ENCODE peak calls at places on chromosomes 16 and 17, in nine cellular contexts. W is CD8-positive, alpha-beta T cell; U is transverse colon; P is H9; Y is testis; X is GM12878; E is AG04450; H is tibial artery; B is hepatocyte. M is an unnamed sample. For H3K27me3, the result is how much of the 10 kb centered on the place peaks cover.

GRCh38 chr17:35087731-35088646 is 24.5 kb upstream of the RFFL start:
- DNase-seq in U (peak), Y (peak), B (peak), X (no peak), P (no peak), E (no peak), W (no peak), H (peak), M (peak)

GRCh38 chr16:30456302-30456701 is 10.6 kb upstream of the SEPHS2 start:
- DNase-seq in E (no peak), Y (no peak), B (no peak), H (no peak), W (no peak), X (no peak), U (no peak), P (no peak), M (no peak)

GRCh38 chr17:6101706-6102105 is 31.5 kb downstream of the WSCD1 start:
- DNase-seq in W (no peak), E (no peak), Y (no peak), P (no peak), U (no peak), B (no peak), H (peak), X (no peak), M (no peak)

GRCh38 chr16:12511708-12512107 is 292.0 kb downstream of the CPPED1 start:
- DNase-seq in B (no peak), X (no peak), E (no peak), P (no peak), Y (no peak), H (no peak), U (no peak), W (no peak), M (no peak)

GRCh38 chr17:40577611-40578065 is 12.4 kb upstream of the CCR7 start:
- DNase-seq in W (no peak), X (peak), Y (no peak), P (no peak), H (peak), B (no peak), U (no peak), E (no peak), M (no peak)

GRCh38 chr17:81870155-81870977 is 771 bp downstream of the ARHGDIA start:
- DNase-seq in X (no peak), B (peak), P (peak), E (no peak), W (no peak), Y (peak), H (no peak), U (peak), M (peak)

GRCh38 chr17:77909816-77910215 is 48.7 kb upstream of the TNRC6C start:
- DNase-seq in B (no peak), X (no peak), Y (no peak), P (no peak), W (no peak), U (no peak), E (no peak), H (no peak), M (no peak)

GRCh38 chr17:45224671-45225050 is 3.0 kb downstream of the FMNL1 start:
- DNase-seq in B (no peak), X (no peak), U (no peak), P (no peak), Y (no peak), E (no peak), W (no peak), H (no peak), M (peak)

GRCh38 chr16:49216593-49216992 is 65.0 kb downstream of the CBLN1 start:
- DNase-seq in U (no peak), E (no peak), Y (no peak), W (no peak), H (no peak), X (no peak), P (peak), B (peak), M (no peak)

GRCh38 chr17:16281351-16281750 is 64.3 kb downstream of the PIGL start:
- DNase-seq in P (no peak), H (no peak), B (no peak), W (no peak), Y (no peak), U (no peak), E (peak), X (no peak), M (no peak)

GRCh38 chr16:24255446-24256352 is at the start of gene CACNG3:
- DNase-seq in E (no peak), P (peak), W (no peak), X (no peak), H (no peak), U (peak), Y (peak), B (peak), M (no peak)

GRCh38 chr17:19378416-19379293 is at the start of gene MAPK7:
- DNase-seq in P (no peak), E (no peak), X (no peak), H (peak), U (peak), W (no peak), Y (no peak), B (peak), M (peak)

GRCh38 chr16:27712251-27712711 is 162.3 kb downstream of the KATNIP start:
- DNase-seq in U (no peak), P (peak), W (no peak), E (no peak), H (no peak), Y (no peak), B (no peak), X (no peak), M (peak)

GRCh38 chr17:234163-235047 is 53.0 kb upstream of the DOC2B start:
- DNase-seq in E (no peak), B (no peak), U (peak), W (no peak), H (peak), X (no peak), P (no peak), Y (no peak), M (no peak)

GRCh38 chr17:35486920-35487727 is 38.6 kb upstream of the SLFN13 start:
- DNase-seq in X (peak), B (peak), P (no peak), H (no peak), E (peak), W (peak), U (peak), Y (no peak), M (no peak)

GRCh38 chr17:29621751-29622194 is 939 bp downstream of the CORO6 start:
- DNase-seq in H (peak), P (no peak), X (no peak), W (no peak), Y (no peak), U (no peak), B (no peak), E (no peak), M (no peak)

GRCh38 chr16:68072038-68072695 is 13.0 kb upstream of the NFATC3 start:
- DNase-seq in B (peak), E (no peak), X (no peak), P (no peak), H (no peak), W (no peak), Y (peak), U (peak), M (no peak)

GRCh38 chr16:1746693-1747195 is 24.6 kb downstream of the NME3 start:
- DNase-seq in U (no peak), X (no peak), H (no peak), Y (no peak), B (no peak), P (no peak), W (no peak), E (no peak), M (no peak)

GRCh38 chr16:1871974-1872635 is at the start of gene MEIOB:
- DNase-seq in W (no peak), U (peak), X (no peak), Y (peak), P (peak), B (peak), H (no peak), E (no peak), M (peak)

GRCh38 chr17:18377437-18378204 is at the start of gene EVPLL:
- DNase-seq in Y (no peak), H (no peak), P (peak), W (no peak), X (no peak), U (peak), E (no peak), B (no peak), M (peak)

GRCh38 chr17:38701504-38702165 is 3.4 kb upstream of the MLLT6 start:
- DNase-seq in P (no peak), E (no peak), B (peak), Y (peak), X (peak), W (peak), U (peak), H (no peak), M (peak)

GRCh38 chr17:77356690-77357201 is 216.0 kb downstream of the SEC14L1 start:
- DNase-seq in E (no peak), X (no peak), Y (peak), P (no peak), W (no peak), B (peak), U (no peak), H (no peak), M (peak)

GRCh38 chr16:9895817-9896216 is 286.4 kb downstream of the GRIN2A start:
- DNase-seq in P (no peak), X (no peak), E (no peak), H (no peak), W (no peak), U (no peak), Y (no peak), B (no peak), M (no peak)

GRCh38 chr17:4394208-4395110 is 28.0 kb upstream of the UBE2G1 start:
- DNase-seq in Y (no peak), E (no peak), B (no peak), P (no peak), U (no peak), H (no peak), X (no peak), W (no peak), M (no peak)

GRCh38 chr17:78957076-78957475 is 22.6 kb downstream of the LGALS3BP start:
- DNase-seq in B (no peak), P (no peak), Y (no peak), H (no peak), E (no peak), U (no peak), W (no peak), X (no peak), M (no peak)

GRCh38 chr16:9159839-9160550 is 68.6 kb downstream of the HAPSTR1 start:
- DNase-seq in H (no peak), E (peak), X (peak), Y (peak), U (peak), W (no peak), P (peak), B (peak), M (no peak)

GRCh38 chr16:8847623-8848022 is 21.2 kb downstream of the CARHSP1 start:
- DNase-seq in B (peak), E (no peak), U (no peak), P (peak), W (no peak), X (no peak), Y (no peak), H (no peak), M (no peak)

GRCh38 chr16:67528870-67529638 is 425 bp downstream of the RIPOR1 start:
- DNase-seq in Y (no peak), B (peak), H (no peak), W (no peak), U (peak), E (no peak), X (no peak), P (no peak), M (peak)

GRCh38 chr16:57531253-57531575 is 5.2 kb downstream of the CCDC102A start:
- DNase-seq in U (no peak), H (no peak), E (no peak), W (no peak), X (no peak), P (no peak), Y (peak), B (no peak), M (peak)

GRCh38 chr16:9042943-9043680 is 48.3 kb upstream of the HAPSTR1 start:
- DNase-seq in X (no peak), W (no peak), H (no peak), U (no peak), Y (no peak), P (no peak), E (peak), B (no peak), M (no peak)

GRCh38 chr16:68445458-68445857 is 2.9 kb downstream of the SMPD3 start:
- DNase-seq in Y (peak), E (no peak), B (no peak), W (no peak), P (peak), U (peak), H (no peak), X (peak), M (peak)

GRCh38 chr17:73013816-73014663 is 78.4 kb downstream of the SLC39A11 start:
- DNase-seq in Y (no peak), H (no peak), E (no peak), B (no peak), W (no peak), U (no peak), P (no peak), X (no peak), M (no peak)
- TF ChIP-seq CTCF in Y (no peak), H (no peak), E (no peak), B (no peak), W (no peak), U (no peak), P (no peak), X (no peak), M (no peak)

GRCh38 chr17:7476951-7477350 is 2.5 kb downstream of the ZBTB4 start:
- DNase-seq in P (no peak), W (no peak), Y (no peak), E (no peak), H (no peak), B (no peak), U (no peak), X (no peak), M (no peak)

GRCh38 chr17:7477392-7478275 is 1.8 kb downstream of the ZBTB4 start:
- DNase-seq in X (no peak), P (no peak), W (no peak), Y (peak), B (peak), E (peak), H (peak), U (peak), M (no peak)

GRCh38 chr17:7479389-7480192 is at the start of gene ZBTB4:
- DNase-seq in X (no peak), Y (peak), B (peak), U (peak), H (peak), E (no peak), W (peak), P (peak), M (peak)

GRCh38 chr17:7478276-7479138 is 924 bp downstream of the ZBTB4 start:
- DNase-seq in U (peak), E (no peak), B (peak), W (peak), X (no peak), H (peak), Y (peak), P (no peak), M (peak)

DNA sequence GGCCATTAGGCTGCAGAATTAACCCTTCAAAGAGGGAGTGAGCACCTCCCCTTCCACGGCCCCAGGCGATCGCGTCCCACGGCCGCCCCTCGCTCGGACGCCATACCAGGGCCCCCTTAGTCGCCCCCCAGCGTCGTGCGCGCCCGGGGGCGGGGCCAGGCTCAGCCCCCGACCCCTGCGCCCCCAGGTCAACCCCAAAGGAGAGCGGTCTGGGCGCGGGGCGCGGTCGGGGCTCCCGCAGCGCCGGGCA is 367 bp downstream of the ZBTB4 start:
- DNase-seq in Y (no peak), H (no peak), P (no peak), E (no peak), B (no peak), X (no peak), W (no peak), U (no peak), M (no peak)
- H3K27ac ChIP-seq in Y (peak), H (peak), P (no peak), E (peak), B (peak), X (peak), W (peak), U (peak), M (peak)

GRCh38 chr16:85885537-85885936 is 13.4 kb upstream of the IRF8 start:
- DNase-seq in Y (no peak), X (no peak), W (no peak), P (no peak), H (no peak), E (no peak), U (no peak), B (no peak), M (no peak)

GRCh38 chr16:85891776-85892166 is 7.2 kb upstream of the IRF8 start:
- DNase-seq in W (no peak), X (no peak), U (peak), P (no peak), E (no peak), B (peak), H (no peak), Y (no peak), M (no peak)

GRCh38 chr16:85888405-85889331 is 10.3 kb upstream of the IRF8 start:
- DNase-seq in U (no peak), H (no peak), Y (no peak), E (no peak), X (peak), W (no peak), P (peak), B (no peak), M (no peak)

GRCh38 chr16:85894266-85894665 is 4.7 kb upstream of the IRF8 start:
- DNase-seq in B (no peak), P (peak), X (no peak), E (no peak), W (no peak), Y (no peak), U (peak), H (no peak), M (peak)

GRCh38 chr16:85891033-85891775 is 7.8 kb upstream of the IRF8 start:
- DNase-seq in P (no peak), E (no peak), H (no peak), U (no peak), B (peak), W (no peak), Y (no peak), X (no peak), M (no peak)
- H3K27me3 ChIP-seq in P (under half), E (under half), H (half or more), U (under half), B (under half), W (under half), Y (under half), X (under half), M (under half)

GRCh38 chr17:2171725-2172446 is 117.0 kb downstream of the HIC1 start:
- DNase-seq in W (no peak), H (peak), X (no peak), E (peak), B (peak), Y (peak), U (peak), P (no peak), M (no peak)

GRCh38 chr17:2174048-2174447 is 119.1 kb downstream of the HIC1 start:
- DNase-seq in H (no peak), B (no peak), U (no peak), W (no peak), P (no peak), E (no peak), X (no peak), Y (no peak), M (no peak)

GRCh38 chr17:2174471-2175293 is 119.8 kb downstream of the HIC1 start:
- DNase-seq in B (peak), U (peak), E (peak), Y (peak), W (no peak), P (no peak), X (no peak), H (peak), M (peak)

GRCh38 chr17:2172447-2172938 is 117.6 kb downstream of the HIC1 start:
- DNase-seq in P (no peak), X (no peak), B (peak), E (peak), Y (no peak), U (no peak), H (no peak), W (no peak), M (no peak)

DNA sequence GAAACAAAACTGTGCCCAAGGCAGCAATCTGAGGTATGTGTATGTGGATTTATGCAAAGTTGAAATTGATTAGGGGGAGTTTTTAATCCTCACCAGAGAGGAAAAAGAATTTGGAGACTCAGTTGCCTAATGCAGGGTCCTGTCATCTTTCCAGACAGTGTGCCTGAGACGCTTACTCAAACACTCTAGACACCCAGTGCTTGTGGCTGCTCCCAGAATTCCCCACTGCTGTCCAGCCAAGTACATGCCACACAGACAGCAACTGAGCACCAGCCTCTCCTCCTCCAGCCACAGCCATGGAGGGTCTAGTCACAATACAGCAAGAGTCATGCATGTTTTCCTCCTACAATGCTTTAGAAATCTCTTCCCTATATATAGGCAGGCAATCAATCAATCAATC is 118.1 kb downstream of the HIC1 start:
- DNase-seq in B (no peak), U (no peak), W (no peak), H (peak), Y (no peak), X (no peak), P (no peak), E (no peak), M (no peak)
- TF ChIP-seq CTCF in B (no peak), U (no peak), W (no peak), H (no peak), Y (no peak), X (no peak), P (no peak), E (no peak), M (no peak)

M was measured in Peyer's patch.